ENCODE peak calls at places on chromosomes 3 and 15, in five cellular contexts. K, A, R, F and L are unnamed samples.

GRCh38 chr3:44339990-44340389 is 1.4 kb downstream of the TCAIM start:
- DNase-seq in K (no peak), R (no peak), A (no peak), F (peak), L (no peak)

GRCh38 chr15:69328739-69329138 is 30.0 kb downstream of the PAQR5 start:
- DNase-seq in K (no peak), R (no peak), F (no peak), A (no peak), L (no peak)

GRCh38 chr3:33682770-33683169 is 35.3 kb downstream of the CLASP2 start:
- DNase-seq in K (no peak), F (no peak), A (no peak), R (no peak), L (no peak)

GRCh38 chr3:39379778-39380155 is 3.4 kb upstream of the SLC25A38 start:
- DNase-seq in A (no peak), R (no peak), K (no peak), F (no peak), L (no peak)

GRCh38 chr3:170724599-170724998 is 138.7 kb upstream of the SLC7A14 start:
- DNase-seq in A (peak), K (no peak), F (peak), R (peak), L (peak)

GRCh38 chr3:14398801-14399114 is 3.6 kb upstream of the SLC6A6 start:
- DNase-seq in R (no peak), A (no peak), F (peak), K (no peak), L (no peak)

GRCh38 chr3:64612082-64612860 is 75.5 kb downstream of the ADAMTS9 start:
- DNase-seq in A (no peak), K (no peak), F (peak), R (peak), L (no peak)

GRCh38 chr15:70722266-70723123 is 40.9 kb downstream of the UACA start:
- DNase-seq in K (no peak), R (peak), A (peak), F (peak), L (no peak)

GRCh38 chr3:48565591-48566400 is 2.2 kb upstream of the UCN2 start:
- DNase-seq in K (no peak), F (peak), A (peak), R (peak), L (peak)

GRCh38 chr3:197083486-197083885 is 53.9 kb upstream of the MELTF start:
- DNase-seq in A (peak), F (peak), K (peak), R (peak), L (peak)

GRCh38 chr3:155334897-155335883 is 41.7 kb upstream of the STRIT1 start:
- DNase-seq in R (no peak), A (no peak), K (no peak), F (peak), L (no peak)

GRCh38 chr15:52796228-52796521 is 6.0 kb upstream of the ONECUT1 start:
- DNase-seq in F (no peak), A (no peak), K (no peak), R (no peak), L (no peak)

GRCh38 chr3:126923423-126923822 is 59.5 kb upstream of the PLXNA1 start:
- DNase-seq in F (no peak), A (no peak), K (no peak), R (no peak), L (no peak)

GRCh38 chr3:70308760-70309159 is 3.7 kb downstream of the MDFIC2 start:
- DNase-seq in F (peak), R (peak), A (peak), K (no peak), L (peak)

GRCh38 chr3:156497326-156497725 is 57.6 kb downstream of the SSR3 start:
- DNase-seq in A (no peak), K (no peak), F (no peak), R (peak), L (no peak)

GRCh38 chr3:141231923-141232861 is 567 bp downstream of the PXYLP1 start:
- DNase-seq in R (no peak), K (no peak), F (peak), A (peak), L (peak)

GRCh38 chr3:132253262-132253878 is 63.8 kb upstream of the ACP3 start:
- DNase-seq in A (peak), K (no peak), F (peak), R (peak), L (no peak)

GRCh38 chr15:60801336-60801735 is 322.4 kb upstream of the ICE2 start:
- DNase-seq in R (no peak), A (no peak), F (no peak), K (no peak), L (no peak)

DNA sequence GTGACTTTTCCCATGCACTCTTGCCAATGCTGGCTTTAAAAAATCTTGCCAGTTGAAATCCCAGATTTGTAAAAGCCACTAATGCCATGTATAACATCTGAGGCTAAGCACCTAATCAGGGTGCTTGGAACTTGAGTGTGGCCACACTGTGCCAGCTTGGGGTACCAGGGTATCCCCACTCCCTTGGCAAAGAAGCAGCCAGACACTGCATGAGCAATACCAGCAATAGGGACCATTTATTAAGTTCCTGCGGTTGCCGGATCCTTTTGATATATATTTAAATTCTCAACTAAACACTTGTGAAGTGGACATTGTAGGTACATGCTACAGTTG is 2.2 kb upstream of the RHCG start:
- DNase-seq in A (no peak), F (no peak), R (no peak), K (no peak), L (peak)
- H3K4me3 ChIP-seq in A (no peak), F (no peak), R (no peak), K (no peak), L (no peak)

DNA sequence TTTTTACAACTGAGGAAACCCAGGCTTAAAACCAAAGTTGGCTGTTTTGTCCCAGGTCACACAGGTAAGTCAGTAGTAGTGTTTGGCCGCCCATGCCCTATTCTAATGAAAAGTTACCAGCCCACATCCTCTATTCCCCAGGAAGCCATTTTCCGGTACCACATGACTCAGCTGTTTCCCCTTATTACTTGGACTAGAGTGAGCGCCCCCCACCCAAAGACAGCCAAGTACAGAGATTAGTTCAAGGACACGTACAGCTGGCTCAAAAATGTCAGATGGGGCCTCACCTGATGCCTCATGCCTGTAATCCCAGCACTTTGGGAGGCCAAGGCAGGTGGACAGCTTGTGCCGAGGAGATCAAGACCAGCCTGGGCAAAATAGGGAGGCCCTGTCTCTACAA is 8.5 kb upstream of the KLHL6 start:
- DNase-seq in K (no peak), F (peak), R (no peak), A (no peak), L (no peak)
- H3K4me3 ChIP-seq in K (no peak), F (no peak), R (no peak), A (no peak), L (no peak)

DNA sequence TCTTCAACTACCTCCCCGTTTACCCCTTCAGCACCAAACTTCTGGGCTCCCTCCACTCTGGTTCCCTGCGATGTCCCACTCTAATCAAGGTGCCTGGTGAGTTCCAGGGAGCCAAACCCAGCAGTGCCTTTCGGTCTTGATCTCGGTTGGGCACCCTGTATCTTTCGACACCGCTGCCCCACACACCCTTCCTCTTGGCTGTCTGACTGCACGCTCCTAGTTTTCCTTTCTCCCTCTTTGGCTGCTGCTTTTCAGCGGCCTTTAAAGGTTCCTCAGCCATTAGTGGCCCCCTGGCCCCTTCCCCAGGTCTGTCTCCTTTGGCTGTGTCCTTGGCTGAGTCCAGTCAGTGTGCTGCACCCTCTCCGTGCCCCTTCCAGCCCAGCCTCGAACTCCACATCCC is 784 bp downstream of the TTLL3 start:
- DNase-seq in R (no peak), A (no peak), K (no peak), F (no peak), L (no peak)
- H3K4me3 ChIP-seq in R (peak), A (peak), K (peak), F (no peak), L (no peak)

GRCh38 chr15:83063555-83063954 is 3.5 kb downstream of the BTBD1 start:
- DNase-seq in R (no peak), K (no peak), A (no peak), F (peak), L (no peak)

GRCh38 chr15:83066761-83067637 is at the start of gene BTBD1:
- DNase-seq in K (peak), A (peak), F (peak), R (peak), L (peak)

GRCh38 chr15:83064859-83065258 is 2.2 kb downstream of the BTBD1 start:
- DNase-seq in K (no peak), F (peak), A (peak), R (peak), L (no peak)

GRCh38 chr15:83066034-83066760 is 855 bp downstream of the BTBD1 start:
- DNase-seq in F (peak), K (no peak), A (no peak), R (no peak), L (peak)

DNA sequence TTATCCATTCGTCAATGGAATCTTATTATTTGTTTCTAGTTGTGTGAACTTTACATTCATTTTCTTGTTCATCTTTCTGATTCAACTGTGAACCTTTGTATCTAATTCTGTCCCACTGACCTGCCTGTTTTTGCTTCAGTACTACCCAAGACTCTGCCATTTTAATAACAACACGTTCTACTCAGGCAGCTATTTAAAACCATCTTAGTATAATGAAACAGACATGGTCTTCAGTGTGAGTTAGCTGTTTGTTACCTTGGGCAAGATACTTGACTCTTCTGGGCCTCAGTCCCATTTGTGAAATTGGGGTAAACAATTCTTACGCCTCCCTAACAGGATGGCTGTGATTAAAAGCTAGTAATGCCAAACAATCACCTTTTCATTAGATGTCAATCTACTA is 1.6 kb downstream of the BTBD1 start:
- DNase-seq in R (no peak), A (no peak), K (no peak), F (no peak), L (no peak)
- H3K4me3 ChIP-seq in R (peak), A (peak), K (peak), F (peak), L (peak)

DNA sequence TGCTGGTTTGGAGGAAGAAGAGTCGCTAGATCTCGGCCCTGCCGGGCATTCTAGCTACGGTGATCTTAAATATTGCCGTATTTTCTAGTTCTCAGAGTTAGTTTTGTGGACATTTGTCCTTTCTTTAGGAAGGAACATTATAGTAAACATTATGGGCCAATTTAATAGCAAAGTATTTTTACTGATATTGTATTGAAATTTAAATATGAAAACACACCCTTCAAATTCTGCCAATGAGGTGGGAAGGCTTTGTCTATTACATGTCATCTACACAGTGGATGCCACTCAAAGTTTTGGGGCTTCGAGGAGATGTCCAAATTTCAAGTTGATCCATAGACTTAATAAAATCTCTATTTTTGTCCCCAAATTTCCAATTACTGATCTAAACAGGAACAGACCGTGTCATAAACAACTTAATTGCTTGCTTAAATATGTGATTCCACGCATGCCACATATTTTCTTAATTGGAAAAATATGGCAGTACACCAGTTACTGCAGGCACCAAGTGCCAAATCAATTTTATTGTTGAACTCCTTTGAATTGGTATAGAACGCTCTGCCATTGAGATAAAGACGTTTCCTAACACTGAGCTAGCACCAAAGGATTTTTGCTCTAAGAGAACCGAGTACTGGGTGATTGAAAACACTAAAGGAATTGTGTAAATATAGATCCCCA is 1.7 kb downstream of the SHOX2 start:
- DNase-seq in F (no peak), A (no peak), K (no peak), R (peak), L (no peak)
- H3K4me3 ChIP-seq in F (no peak), A (no peak), K (peak), R (peak), L (peak)

GRCh38 chr3:107956991-107957467 is 133.8 kb downstream of the CD47 start:
- DNase-seq in K (peak), A (no peak), R (peak), F (no peak), L (peak)
- H3K4me3 ChIP-seq in K (peak), A (no peak), R (peak), F (no peak), L (peak)

GRCh38 chr3:112302061-112302830 is 8.2 kb upstream of the SLC9C1 start:
- DNase-seq in K (no peak), F (no peak), R (no peak), A (no peak), L (no peak)
- H3K4me3 ChIP-seq in K (no peak), F (no peak), R (no peak), A (no peak), L (no peak)

GRCh38 chr3:121661376-121661775 is 673 bp upstream of the HCLS1 start:
- DNase-seq in K (no peak), R (no peak), A (peak), F (peak), L (no peak)
- H3K4me3 ChIP-seq in K (no peak), R (no peak), A (no peak), F (no peak), L (no peak)

GRCh38 chr3:185933374-185933950 is 4.4 kb downstream of the TRA2B start:
- DNase-seq in K (no peak), F (no peak), R (no peak), A (no peak), L (no peak)

GRCh38 chr3:185931777-185932176 is 6.0 kb downstream of the TRA2B start:
- DNase-seq in R (no peak), A (no peak), F (no peak), K (no peak), L (no peak)

GRCh38 chr3:185930393-185931107 is 7.3 kb downstream of the TRA2B start:
- DNase-seq in F (no peak), K (no peak), R (peak), A (no peak), L (no peak)

GRCh38 chr3:185934726-185935464 is 2.9 kb downstream of the TRA2B start:
- DNase-seq in A (no peak), K (no peak), F (peak), R (peak), L (no peak)

GRCh38 chr3:185932213-185932612 is 5.6 kb downstream of the TRA2B start:
- DNase-seq in R (no peak), F (peak), A (no peak), K (no peak), L (no peak)
- H3K4me3 ChIP-seq in R (peak), F (peak), A (no peak), K (no peak), L (peak)